ENCODE peak calls at places on chromosomes 11 and 22, in eight cellular contexts. One of them, this sample, is unnamed.

GRCh38 chr22:24510694-24511625 is 15.8 kb downstream of the UPB1 start:
- DNase-seq in GM12865: no peak
- DNase-seq in neural progenitor cell: no peak
- DNase-seq in stomach: peak
- DNase-seq in cardiac muscle cell: peak
- DNase-seq in neural crest cell: no peak
- DNase-seq in A549: no peak
- DNase-seq in GM10248: no peak
- DNase-seq in this sample: no peak

GRCh38 chr22:27597703-27598444 is 203.7 kb downstream of the MN1 start:
- DNase-seq in cardiac muscle cell: peak
- DNase-seq in neural crest cell: no peak
- DNase-seq in stomach: no peak
- DNase-seq in GM12865: no peak
- DNase-seq in neural progenitor cell: no peak
- DNase-seq in A549: no peak
- DNase-seq in GM10248: no peak
- DNase-seq in this sample: no peak

GRCh38 chr11:35389897-35390462 is 29.4 kb downstream of the SLC1A2 start:
- DNase-seq in stomach: no peak
- DNase-seq in neural progenitor cell: no peak
- DNase-seq in cardiac muscle cell: no peak
- DNase-seq in GM10248: peak
- DNase-seq in A549: no peak
- DNase-seq in neural crest cell: no peak
- DNase-seq in GM12865: peak
- DNase-seq in this sample: no peak

GRCh38 chr11:77771135-77771534 is 49.4 kb downstream of the RSF1 start:
- DNase-seq in GM12865: no peak
- DNase-seq in GM10248: no peak
- DNase-seq in neural progenitor cell: no peak
- DNase-seq in cardiac muscle cell: peak
- DNase-seq in A549: no peak
- DNase-seq in neural crest cell: no peak
- DNase-seq in stomach: no peak
- DNase-seq in this sample: no peak

GRCh38 chr11:114171257-114172054 is 111.9 kb downstream of the ZBTB16 start:
- DNase-seq in GM10248: no peak
- DNase-seq in A549: no peak
- DNase-seq in GM12865: no peak
- DNase-seq in stomach: peak
- DNase-seq in cardiac muscle cell: peak
- DNase-seq in neural progenitor cell: no peak
- DNase-seq in neural crest cell: no peak
- DNase-seq in this sample: no peak

GRCh38 chr11:29119691-29120328 is 897.0 kb downstream of the KCNA4 start:
- DNase-seq in cardiac muscle cell: peak
- DNase-seq in GM10248: no peak
- DNase-seq in A549: peak
- DNase-seq in GM12865: no peak
- DNase-seq in neural progenitor cell: no peak
- DNase-seq in neural crest cell: no peak
- DNase-seq in stomach: no peak
- DNase-seq in this sample: no peak

GRCh38 chr11:115098037-115098436 is 406.2 kb downstream of the CADM1 start:
- DNase-seq in neural crest cell: no peak
- DNase-seq in stomach: no peak
- DNase-seq in cardiac muscle cell: no peak
- DNase-seq in GM10248: no peak
- DNase-seq in neural progenitor cell: no peak
- DNase-seq in A549: no peak
- DNase-seq in GM12865: no peak
- DNase-seq in this sample: no peak

GRCh38 chr11:114082415-114082748 is 22.9 kb downstream of the ZBTB16 start:
- DNase-seq in A549: no peak
- DNase-seq in neural progenitor cell: no peak
- DNase-seq in neural crest cell: no peak
- DNase-seq in cardiac muscle cell: peak
- DNase-seq in GM12865: no peak
- DNase-seq in stomach: no peak
- DNase-seq in GM10248: no peak
- DNase-seq in this sample: no peak

GRCh38 chr11:103792981-103793468 is 243.4 kb upstream of the DDI1 start:
- DNase-seq in cardiac muscle cell: peak
- DNase-seq in neural crest cell: no peak
- DNase-seq in stomach: no peak
- DNase-seq in neural progenitor cell: no peak
- DNase-seq in GM12865: no peak
- DNase-seq in A549: no peak
- DNase-seq in GM10248: no peak
- DNase-seq in this sample: no peak

GRCh38 chr22:40006641-40007040 is 11.9 kb downstream of the FAM83F start:
- DNase-seq in GM12865: no peak
- DNase-seq in neural crest cell: no peak
- DNase-seq in neural progenitor cell: no peak
- DNase-seq in A549: no peak
- DNase-seq in stomach: no peak
- DNase-seq in GM10248: no peak
- DNase-seq in cardiac muscle cell: no peak
- DNase-seq in this sample: no peak

GRCh38 chr11:47148903-47149535 is 27.7 kb downstream of the ARFGAP2 start:
- DNase-seq in cardiac muscle cell: peak
- DNase-seq in neural progenitor cell: no peak
- DNase-seq in stomach: peak
- DNase-seq in A549: no peak
- DNase-seq in neural crest cell: no peak
- DNase-seq in GM10248: no peak
- DNase-seq in GM12865: no peak
- DNase-seq in this sample: no peak

GRCh38 chr11:47060807-47061206 is 115.9 kb downstream of the ARFGAP2 start:
- DNase-seq in stomach: no peak
- DNase-seq in GM12865: peak
- DNase-seq in GM10248: no peak
- DNase-seq in A549: no peak
- DNase-seq in neural progenitor cell: no peak
- DNase-seq in cardiac muscle cell: peak
- DNase-seq in neural crest cell: no peak
- DNase-seq in this sample: no peak

GRCh38 chr22:25390297-25391240 is 171.1 kb downstream of the CRYBB2 start:
- DNase-seq in cardiac muscle cell: no peak
- DNase-seq in A549: no peak
- DNase-seq in GM12865: no peak
- DNase-seq in neural progenitor cell: no peak
- DNase-seq in GM10248: no peak
- DNase-seq in neural crest cell: no peak
- DNase-seq in stomach: no peak
- DNase-seq in this sample: no peak

GRCh38 chr11:116948375-116948774 is 111.0 kb upstream of the APOA1 start:
- DNase-seq in GM10248: no peak
- DNase-seq in neural progenitor cell: no peak
- DNase-seq in cardiac muscle cell: peak
- DNase-seq in A549: no peak
- DNase-seq in GM12865: peak
- DNase-seq in stomach: no peak
- DNase-seq in neural crest cell: no peak
- DNase-seq in this sample: no peak

GRCh38 chr22:23073506-23074229 is 3.3 kb downstream of the GNAZ start:
- DNase-seq in cardiac muscle cell: no peak
- DNase-seq in neural crest cell: no peak
- DNase-seq in stomach: no peak
- DNase-seq in neural progenitor cell: no peak
- DNase-seq in GM12865: no peak
- DNase-seq in GM10248: no peak
- DNase-seq in A549: no peak
- DNase-seq in this sample: no peak

GRCh38 chr22:32255217-32255616 is at the start of gene SLC5A4:
- DNase-seq in A549: no peak
- DNase-seq in cardiac muscle cell: no peak
- DNase-seq in stomach: no peak
- DNase-seq in GM10248: no peak
- DNase-seq in GM12865: no peak
- DNase-seq in neural progenitor cell: no peak
- DNase-seq in neural crest cell: no peak
- DNase-seq in this sample: no peak

GRCh38 chr22:44678980-44679647 is 22.9 kb upstream of the PRR5 start:
- DNase-seq in neural progenitor cell: no peak
- DNase-seq in cardiac muscle cell: no peak
- DNase-seq in neural crest cell: no peak
- DNase-seq in A549: no peak
- DNase-seq in GM10248: no peak
- DNase-seq in GM12865: no peak
- DNase-seq in stomach: no peak
- DNase-seq in this sample: no peak

GRCh38 chr22:27241430-27242110 is 560.0 kb downstream of the MN1 start:
- DNase-seq in cardiac muscle cell: peak
- DNase-seq in neural crest cell: no peak
- DNase-seq in A549: no peak
- DNase-seq in GM12865: no peak
- DNase-seq in GM10248: no peak
- DNase-seq in stomach: peak
- DNase-seq in neural progenitor cell: no peak
- DNase-seq in this sample: no peak

GRCh38 chr11:120239713-120240640 is at the start of gene POU2F3:
- DNase-seq in cardiac muscle cell: no peak
- DNase-seq in GM12865: no peak
- DNase-seq in neural progenitor cell: peak
- DNase-seq in neural crest cell: no peak
- DNase-seq in stomach: peak
- DNase-seq in A549: no peak
- DNase-seq in GM10248: no peak
- DNase-seq in this sample: no peak

GRCh38 chr11:2911088-2912037 is 17.9 kb downstream of the PHLDA2 start:
- DNase-seq in neural crest cell: no peak
- DNase-seq in neural progenitor cell: no peak
- DNase-seq in A549: no peak
- DNase-seq in stomach: no peak
- DNase-seq in cardiac muscle cell: no peak
- DNase-seq in GM12865: no peak
- DNase-seq in GM10248: no peak
- DNase-seq in this sample: no peak

GRCh38 chr22:22810018-22810427 is 77.6 kb upstream of the IGLL5 start:
- DNase-seq in GM10248: peak
- DNase-seq in cardiac muscle cell: peak
- DNase-seq in neural crest cell: peak
- DNase-seq in stomach: peak
- DNase-seq in GM12865: no peak
- DNase-seq in A549: peak
- DNase-seq in neural progenitor cell: peak
- DNase-seq in this sample: no peak

GRCh38 chr11:122872046-122872445 is 10.5 kb upstream of the JHY start:
- DNase-seq in GM12865: no peak
- DNase-seq in A549: no peak
- DNase-seq in neural progenitor cell: no peak
- DNase-seq in cardiac muscle cell: no peak
- DNase-seq in neural crest cell: no peak
- DNase-seq in GM10248: no peak
- DNase-seq in stomach: no peak
- DNase-seq in this sample: no peak

GRCh38 chr11:27761356-27761755 is 61.1 kb upstream of the BDNF start:
- DNase-seq in neural crest cell: no peak
- DNase-seq in stomach: no peak
- DNase-seq in cardiac muscle cell: no peak
- DNase-seq in GM10248: no peak
- DNase-seq in neural progenitor cell: no peak
- DNase-seq in A549: no peak
- DNase-seq in GM12865: no peak
- DNase-seq in this sample: no peak

DNA sequence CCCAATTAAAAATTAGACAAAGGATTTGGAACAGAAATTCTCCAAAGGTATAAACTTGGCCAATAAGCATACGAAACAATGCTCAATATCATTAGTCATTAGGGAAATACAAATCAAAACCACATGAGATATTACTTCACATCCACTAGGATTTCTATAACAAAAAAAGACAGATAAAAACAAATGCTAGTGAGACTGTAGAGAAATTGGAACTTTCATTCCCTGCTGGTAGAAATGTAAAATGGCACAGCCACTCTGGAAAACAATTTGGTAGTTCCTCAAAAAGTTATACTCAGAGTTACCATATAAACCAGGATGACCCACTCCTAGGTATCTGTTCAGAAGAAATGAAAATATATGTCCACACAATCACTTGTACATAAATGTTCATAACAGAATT is 71.6 kb downstream of the RPL27A start:
- DNase-seq in cardiac muscle cell: peak
- DNase-seq in neural progenitor cell: no peak
- DNase-seq in stomach: no peak
- DNase-seq in GM10248: no peak
- DNase-seq in A549: no peak
- DNase-seq in GM12865: no peak
- DNase-seq in neural crest cell: no peak
- DNase-seq in this sample: no peak
- TF ChIP-seq CTCF in cardiac muscle cell: peak
- TF ChIP-seq CTCF in neural progenitor cell: no peak
- TF ChIP-seq CTCF in stomach: no peak
- TF ChIP-seq CTCF in GM10248: no peak
- TF ChIP-seq CTCF in A549: no peak
- TF ChIP-seq CTCF in GM12865: no peak
- TF ChIP-seq CTCF in neural crest cell: peak
- TF ChIP-seq CTCF in this sample: peak

GRCh38 chr22:36386351-36386899 is 1.3 kb downstream of the MYH9 start:
- DNase-seq in stomach: no peak
- DNase-seq in A549: no peak
- DNase-seq in GM12865: peak
- DNase-seq in neural crest cell: no peak
- DNase-seq in neural progenitor cell: peak
- DNase-seq in GM10248: peak
- DNase-seq in cardiac muscle cell: no peak
- DNase-seq in this sample: no peak
- TF ChIP-seq CTCF in stomach: no peak
- TF ChIP-seq CTCF in A549: no peak
- TF ChIP-seq CTCF in GM12865: no peak
- TF ChIP-seq CTCF in neural crest cell: no peak
- TF ChIP-seq CTCF in neural progenitor cell: no peak
- TF ChIP-seq CTCF in GM10248: no peak
- TF ChIP-seq CTCF in cardiac muscle cell: peak
- TF ChIP-seq CTCF in this sample: no peak

GRCh38 chr22:29799217-29799680 is 32.1 kb downstream of the UQCR10 start:
- DNase-seq in A549: peak
- DNase-seq in GM12865: no peak
- DNase-seq in cardiac muscle cell: peak
- DNase-seq in GM10248: no peak
- DNase-seq in stomach: peak
- DNase-seq in neural progenitor cell: no peak
- DNase-seq in neural crest cell: no peak
- DNase-seq in this sample: no peak
- TF ChIP-seq CTCF in A549: no peak
- TF ChIP-seq CTCF in GM12865: no peak
- TF ChIP-seq CTCF in cardiac muscle cell: no peak
- TF ChIP-seq CTCF in GM10248: no peak
- TF ChIP-seq CTCF in stomach: no peak
- TF ChIP-seq CTCF in neural progenitor cell: no peak
- TF ChIP-seq CTCF in neural crest cell: no peak
- TF ChIP-seq CTCF in this sample: no peak

DNA sequence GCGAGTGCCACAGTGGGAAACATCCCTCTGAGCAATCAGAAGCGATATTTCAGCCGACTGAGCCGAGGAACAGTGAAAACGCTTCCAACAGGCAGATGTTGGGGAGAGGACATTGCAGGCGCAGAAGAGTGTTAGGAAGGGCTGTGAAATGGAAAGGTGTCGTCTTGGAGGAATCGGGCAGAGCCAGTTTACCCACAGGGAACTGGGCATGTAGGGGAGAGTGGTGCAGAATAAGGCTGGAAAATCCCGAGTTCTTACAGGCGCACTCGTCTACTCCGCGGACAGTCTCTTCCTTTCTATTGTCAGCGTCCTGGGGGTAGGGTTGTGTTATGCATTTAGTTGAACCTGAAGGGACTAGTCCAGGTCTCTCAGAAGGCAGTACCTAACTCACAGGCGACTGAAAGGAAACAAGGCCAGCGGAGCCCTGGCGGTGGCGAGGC is 1.1 kb upstream of the APLP2 start:
- DNase-seq in cardiac muscle cell: no peak
- DNase-seq in neural crest cell: no peak
- DNase-seq in stomach: no peak
- DNase-seq in neural progenitor cell: peak
- DNase-seq in GM10248: no peak
- DNase-seq in A549: no peak
- DNase-seq in GM12865: no peak
- DNase-seq in this sample: no peak
- TF ChIP-seq CTCF in cardiac muscle cell: no peak
- TF ChIP-seq CTCF in neural crest cell: peak
- TF ChIP-seq CTCF in stomach: no peak
- TF ChIP-seq CTCF in neural progenitor cell: no peak
- TF ChIP-seq CTCF in GM10248: no peak
- TF ChIP-seq CTCF in A549: no peak
- TF ChIP-seq CTCF in GM12865: no peak
- TF ChIP-seq CTCF in this sample: no peak